ENCODE peak calls at places on chromosomes 13 and 19, in nine cellular contexts. X is bronchial epithelial cell; J is stimulated activated CD4-positive, alpha-beta T cell treated with anti-CD3 and anti-CD28 coated beads, Interleukin-1b, Interleukin-23, amount 100 ng/mL, for 1 hour; I is tibial artery; H is glutamatergic neuron; S is GM12878; Z is hepatic stellate cell; Q is Calu3; U is WTC11. D is an unnamed sample.

GRCh38 chr19:29849234-29849633 is 37.4 kb downstream of the CCNE1 start:
- DNase-seq in X (no peak), J (no peak), I (no peak), H (no peak), S (no peak), Z (no peak), Q (no peak), U (no peak), D (no peak)

GRCh38 chr19:34370983-34371382 is 6.0 kb downstream of the GPI start:
- DNase-seq in X (no peak), J (no peak), I (no peak), H (no peak), S (no peak), Z (no peak), Q (no peak), U (no peak), D (no peak)

GRCh38 chr13:104843328-104843727 is 1692.1 kb downstream of the EFNB2 start:
- DNase-seq in X (no peak), J (no peak), I (no peak), H (no peak), S (no peak), Z (no peak), Q (no peak), U (no peak), D (no peak)

GRCh38 chr19:58572818-58573657 is at the start of gene MZF1:
- DNase-seq in X (peak; percentile 99), J (peak; percentile 95), I (peak; percentile 100), H (peak; percentile 99), S (peak; percentile 99), Z (peak; percentile 99), Q (peak; percentile 99), U (peak; percentile 99), D (peak; percentile 100)

GRCh38 chr13:48783831-48784230 is 130.1 kb downstream of the CYSLTR2 start:
- DNase-seq in X (no peak), J (no peak), I (no peak), H (no peak), S (no peak), Z (no peak), Q (no peak), U (no peak), D (no peak)

GRCh38 chr13:30346159-30346788 is 38.9 kb upstream of the KATNAL1 start:
- DNase-seq in X (no peak), J (no peak), I (no peak), H (no peak), S (peak; percentile 64), Z (no peak), Q (peak; percentile 16), U (no peak), D (no peak)

GRCh38 chr13:98482476-98483444 is 94.1 kb downstream of the STK24 start:
- DNase-seq in X (peak; percentile 44), J (no peak), I (peak; percentile 64), H (no peak), S (no peak), Z (peak; percentile 78), Q (no peak), U (no peak), D (no peak)

GRCh38 chr19:55640577-55641375 is at the start of gene ZNF580:
- DNase-seq in X (no peak), J (peak; percentile 53), I (no peak), H (peak; percentile 72), S (no peak), Z (peak; percentile 88), Q (peak; percentile 81), U (peak; percentile 61), D (peak; percentile 83)

GRCh38 chr13:48618937-48619336 is 34.8 kb upstream of the CYSLTR2 start:
- DNase-seq in X (no peak), J (no peak), I (no peak), H (no peak), S (no peak), Z (no peak), Q (no peak), U (no peak), D (no peak)

GRCh38 chr19:46109876-46110275 is 14.6 kb downstream of the IGFL3 start:
- DNase-seq in X (no peak), J (no peak), I (no peak), H (no peak), S (no peak), Z (no peak), Q (no peak), U (no peak), D (no peak)

GRCh38 chr19:18478545-18479311 is 40.8 kb upstream of the ISYNA1 start:
- DNase-seq in X (peak; percentile 77), J (no peak), I (peak; percentile 91), H (no peak), S (peak; percentile 51), Z (peak; percentile 95), Q (peak; percentile 27), U (no peak), D (peak; percentile 80)

GRCh38 chr13:77820431-77821149 is 98.0 kb downstream of the EDNRB start:
- DNase-seq in X (no peak), J (no peak), I (no peak), H (no peak), S (no peak), Z (no peak), Q (no peak), U (peak; percentile 12), D (no peak)

GRCh38 chr19:30088567-30088966 is 146.5 kb downstream of the URI1 start:
- DNase-seq in X (no peak), J (no peak), I (no peak), H (no peak), S (no peak), Z (no peak), Q (no peak), U (no peak), D (no peak)

GRCh38 chr19:19500975-19501644 is 14.2 kb downstream of the TSSK6 start:
- DNase-seq in X (no peak), J (no peak), I (no peak), H (no peak), S (no peak), Z (no peak), Q (no peak), U (no peak), D (no peak)

GRCh38 chr13:43544011-43544410 is 242.8 kb downstream of the ENOX1 start:
- DNase-seq in X (peak; percentile 59), J (no peak), I (no peak), H (no peak), S (no peak), Z (no peak), Q (peak; percentile 5), U (no peak), D (no peak)

GRCh38 chr19:17243340-17243853 is 2.3 kb downstream of the NR2F6 start:
- DNase-seq in X (no peak), J (no peak), I (no peak), H (no peak), S (no peak), Z (no peak), Q (peak; percentile 6), U (no peak), D (no peak)

GRCh38 chr13:27915301-27916207 is 4.2 kb upstream of the PDX1 start:
- DNase-seq in X (peak; percentile 38), J (no peak), I (no peak), H (no peak), S (no peak), Z (no peak), Q (no peak), U (no peak), D (no peak)

GRCh38 chr13:48131481-48131992 is 36.6 kb upstream of the MED4 start:
- DNase-seq in X (peak; percentile 79), J (no peak), I (no peak), H (no peak), S (no peak), Z (no peak), Q (no peak), U (no peak), D (no peak)

GRCh38 chr19:12668937-12669271 is 2.3 kb downstream of the WDR83 start:
- DNase-seq in X (peak; percentile 51), J (peak; percentile 48), I (peak; percentile 72), H (peak; percentile 48), S (no peak), Z (peak; percentile 68), Q (peak; percentile 28), U (no peak), D (peak; percentile 78)

GRCh38 chr19:45115809-45116615 is 23.0 kb downstream of the PPP1R37 start:
- DNase-seq in X (no peak), J (no peak), I (no peak), H (peak; percentile 54), S (no peak), Z (no peak), Q (no peak), U (no peak), D (no peak)

GRCh38 chr13:35179494-35179893 is 237.4 kb downstream of the NBEA start:
- DNase-seq in X (no peak), J (no peak), I (no peak), H (no peak), S (no peak), Z (no peak), Q (no peak), U (no peak), D (no peak)

GRCh38 chr19:43581467-43581866 is 5.9 kb downstream of the PINLYP start:
- DNase-seq in X (no peak), J (no peak), I (no peak), H (no peak), S (no peak), Z (no peak), Q (no peak), U (no peak), D (no peak)

GRCh38 chr13:32246468-32246867 is 68.7 kb downstream of the ZAR1L start:
- DNase-seq in X (peak; percentile 60), J (no peak), I (peak; percentile 55), H (peak; percentile 73), S (no peak), Z (peak; percentile 64), Q (peak; percentile 60), U (peak; percentile 81), D (peak; percentile 76)

GRCh38 chr19:46288896-46289588 is 7.8 kb upstream of the HIF3A start:
- DNase-seq in X (peak; percentile 97), J (no peak), I (peak; percentile 34), H (no peak), S (no peak), Z (peak; percentile 86), Q (no peak), U (no peak), D (peak; percentile 73)

GRCh38 chr19:15108145-15108844 is 1.1 kb downstream of the SYDE1 start:
- DNase-seq in X (no peak), J (no peak), I (peak; percentile 43), H (no peak), S (no peak), Z (no peak), Q (no peak), U (no peak), D (no peak)

GRCh38 chr19:19860756-19861390 is 4.8 kb upstream of the ZNF253 start:
- DNase-seq in X (no peak), J (peak; percentile 10), I (no peak), H (peak; percentile 76), S (no peak), Z (no peak), Q (no peak), U (peak; percentile 88), D (peak; percentile 28)

GRCh38 chr13:95455782-95456181 is 96.7 kb upstream of the CLDN10 start:
- DNase-seq in X (no peak), J (no peak), I (no peak), H (no peak), S (no peak), Z (no peak), Q (no peak), U (no peak), D (no peak)

GRCh38 chr13:95262837-95263381 is 38.3 kb downstream of the ABCC4 start:
- DNase-seq in X (no peak), J (no peak), I (no peak), H (no peak), S (no peak), Z (no peak), Q (no peak), U (no peak), D (no peak)

GRCh38 chr13:52806029-52806428 is 42.4 kb downstream of the PCDH8 start:
- DNase-seq in X (no peak), J (no peak), I (no peak), H (no peak), S (no peak), Z (no peak), Q (no peak), U (no peak), D (no peak)

GRCh38 chr19:39082745-39083598 is 1.2 kb upstream of the ACP7 start:
- DNase-seq in X (peak; percentile 38), J (no peak), I (no peak), H (no peak), S (no peak), Z (no peak), Q (peak; percentile 19), U (no peak), D (no peak)

GRCh38 chr13:33450956-33451709 is 165.6 kb upstream of the STARD13 start:
- DNase-seq in X (no peak), J (no peak), I (no peak), H (no peak), S (no peak), Z (no peak), Q (no peak), U (no peak), D (no peak)

D was measured in hepatocyte.